ENCODE peak calls at places on chromosomes 4 and X, in seven cellular contexts. M, G, U, S, W, Y and N are unnamed samples.

GRCh38 chr4:148376151-148376550 is 66.1 kb downstream of the NR3C2 start:
- DNase-seq in M (peak; percentile 44), W (peak; percentile 91), G (no peak), U (no peak), S (peak; percentile 66), Y (no peak), N (peak; percentile 93)

GRCh38 chr4:687048-687974 is 1.6 kb downstream of the SLC49A3 start:
- DNase-seq in S (peak; percentile 87), M (no peak), Y (peak; percentile 91), G (peak; percentile 96), W (peak; percentile 84), U (peak; percentile 42), N (no peak)

GRCh38 chrX:126137899-126138298 is 28.2 kb downstream of the DCAF12L2 start:
- DNase-seq in S (no peak), W (no peak), Y (no peak), U (no peak), G (no peak), M (no peak), N (peak; percentile 22)

GRCh38 chr4:163816494-163816893 is 322.0 kb downstream of the TMA16 start:
- DNase-seq in W (no peak), U (no peak), Y (no peak), G (no peak), S (no peak), M (no peak), N (no peak)

GRCh38 chrX:153703036-153703370 is 15.3 kb downstream of the SLC6A8 start:
- DNase-seq in S (peak; percentile 54), M (no peak), Y (no peak), W (peak; percentile 24), G (no peak), U (no peak), N (no peak)

GRCh38 chr4:38993683-38994082 is 38.5 kb downstream of the TMEM156 start:
- DNase-seq in U (no peak), G (no peak), W (no peak), S (no peak), Y (peak; percentile 20), M (no peak), N (peak; percentile 45)

GRCh38 chr4:141636771-141637460 is 533 bp downstream of the IL15 start:
- DNase-seq in Y (peak; percentile 54), U (no peak), S (peak; percentile 67), G (peak; percentile 69), W (peak; percentile 43), M (no peak), N (no peak)

GRCh38 chr4:87884976-87885574 is 52.3 kb downstream of the MEPE start:
- DNase-seq in U (no peak), M (no peak), Y (no peak), G (no peak), W (no peak), S (no peak), N (no peak)

GRCh38 chr4:152679414-152680281 is at the start of gene TMEM154:
- DNase-seq in M (peak; percentile 56), U (no peak), S (peak; percentile 69), Y (no peak), W (peak; percentile 52), G (peak; percentile 86), N (peak; percentile 14)

GRCh38 chr4:72970756-72971155 is 98.8 kb downstream of the COX18 start:
- DNase-seq in Y (no peak), S (no peak), G (no peak), U (no peak), W (no peak), M (no peak), N (no peak)

GRCh38 chr4:3250438-3250955 is 1.5 kb downstream of the MSANTD1 start:
- DNase-seq in S (no peak), M (no peak), G (peak; percentile 28), W (no peak), U (no peak), Y (no peak), N (no peak)

GRCh38 chr4:168811793-168812651 is 198.0 kb downstream of the CBR4 start:
- DNase-seq in W (peak; percentile 51), Y (no peak), S (peak; percentile 73), M (no peak), G (no peak), U (no peak), N (no peak)

GRCh38 chrX:84046403-84046984 is 141.5 kb downstream of the RPS6KA6 start:
- DNase-seq in U (no peak), G (no peak), Y (peak; percentile 1), S (peak; percentile 39), W (peak; percentile 3), M (no peak), N (peak; percentile 51)

GRCh38 chrX:153469811-153470410 is 465 bp downstream of the HAUS7 start:
- DNase-seq in M (no peak), W (no peak), U (no peak), G (peak; percentile 60), Y (peak; percentile 47), S (no peak), N (peak; percentile 22)

GRCh38 chr4:38084984-38085383 is 124.8 kb downstream of the PTTG2 start:
- DNase-seq in S (no peak), G (no peak), Y (no peak), W (no peak), U (no peak), M (no peak), N (no peak)

GRCh38 chr4:83964996-83965541 is 429.2 kb downstream of the GPAT3 start:
- DNase-seq in S (no peak), U (no peak), W (peak; percentile 34), M (no peak), G (no peak), Y (no peak), N (no peak)

GRCh38 chr4:26297219-26297618 is 23.6 kb upstream of the RBPJ start:
- DNase-seq in G (no peak), S (no peak), U (no peak), W (no peak), M (no peak), Y (no peak), N (no peak)

GRCh38 chr4:34922325-34922724 is 1322.0 kb downstream of the ARAP2 start:
- DNase-seq in U (no peak), G (no peak), Y (no peak), W (no peak), S (no peak), M (no peak), N (no peak)

GRCh38 chr4:107978716-107979451 is 10.8 kb upstream of the HADH start:
- DNase-seq in S (no peak), U (no peak), W (no peak), G (no peak), M (no peak), Y (no peak), N (peak; percentile 75)

GRCh38 chr4:60799214-60799613 is 400.9 kb upstream of the ADGRL3 start:
- DNase-seq in M (no peak), Y (no peak), U (no peak), G (no peak), S (no peak), W (no peak), N (no peak)

GRCh38 chr4:188262464-188262863 is 123.2 kb downstream of the TRIML1 start:
- DNase-seq in G (no peak), Y (no peak), S (peak; percentile 62), M (no peak), U (no peak), W (no peak), N (no peak)

GRCh38 chr4:111230265-111230664 is 607.4 kb upstream of the PITX2 start:
- DNase-seq in M (no peak), W (peak; percentile 77), G (no peak), Y (no peak), S (no peak), U (no peak), N (no peak)

GRCh38 chrX:33447285-33447684 is 235.9 kb upstream of the DMD start:
- DNase-seq in G (no peak), Y (no peak), M (no peak), U (no peak), S (peak; percentile 26), W (no peak), N (no peak)

GRCh38 chr4:4712800-4713528 is 146.5 kb upstream of the MSX1 start:
- DNase-seq in W (peak; percentile 36), S (no peak), Y (no peak), U (no peak), M (no peak), G (no peak), N (no peak)

GRCh38 chr4:22490718-22491330 is 25.0 kb downstream of the ADGRA3 start:
- DNase-seq in Y (no peak), M (no peak), U (no peak), W (no peak), G (no peak), S (no peak), N (peak; percentile 56)

GRCh38 chr4:131370846-131371245 is 1778.2 kb upstream of the PCDH10 start:
- DNase-seq in G (no peak), S (no peak), W (no peak), Y (no peak), M (no peak), U (no peak), N (no peak)

GRCh38 chrX:120365320-120365719 is 3.4 kb downstream of the ATP1B4 start:
- DNase-seq in U (no peak), Y (no peak), M (peak; percentile 14), W (peak; percentile 6), G (peak; percentile 61), S (peak; percentile 1), N (peak; percentile 62)

GRCh38 chr4:30616943-30617646 is 103.1 kb upstream of the PCDH7 start:
- DNase-seq in U (no peak), M (no peak), W (no peak), S (peak; percentile 41), G (no peak), Y (no peak), N (peak; percentile 2)

GRCh38 chr4:23891064-23891421 is 1.2 kb upstream of the PPARGC1A start:
- DNase-seq in W (no peak), S (no peak), U (no peak), G (no peak), Y (no peak), M (no peak), N (peak; percentile 30)

GRCh38 chrX:19904778-19905367 is 17.5 kb upstream of the SH3KBP1 start:
- DNase-seq in M (no peak), W (peak; percentile 24), Y (peak; percentile 58), G (no peak), U (peak; percentile 1), S (peak; percentile 67), N (peak; percentile 67)

GRCh38 chr4:4990857-4991540 is 28.3 kb downstream of the CYTL1 start:
- DNase-seq in M (no peak), S (peak; percentile 78), Y (peak; percentile 65), W (peak; percentile 91), U (no peak), G (peak; percentile 89), N (peak; percentile 38)

GRCh38 chr4:81465668-81466357 is 5.9 kb downstream of the RASGEF1B start:
- DNase-seq in Y (no peak), M (no peak), W (no peak), U (no peak), S (no peak), G (no peak), N (no peak)

GRCh38 chr4:156765277-156765676 is 206.3 kb downstream of the PDGFC start:
- DNase-seq in M (no peak), S (peak; percentile 47), U (no peak), W (no peak), Y (no peak), G (no peak), N (no peak)

GRCh38 chr4:24568425-24568824 is 15.9 kb downstream of the DHX15 start:
- DNase-seq in W (no peak), G (no peak), M (no peak), S (no peak), U (no peak), Y (no peak), N (no peak)

GRCh38 chr4:139617702-139618490 is 47.7 kb upstream of the MGST2 start:
- DNase-seq in M (no peak), G (no peak), Y (no peak), U (no peak), S (no peak), W (no peak), N (peak; percentile 70)

GRCh38 chr4:54100607-54101189 is 735 bp downstream of the GSX2 start:
- DNase-seq in M (no peak), U (no peak), Y (no peak), W (no peak), G (no peak), S (no peak), N (no peak)

GRCh38 chrX:44596277-44596676 is 53.6 kb upstream of the FUNDC1 start:
- DNase-seq in W (no peak), U (no peak), Y (no peak), G (no peak), M (no peak), S (no peak), N (no peak)